ENCODE peak calls at places on chromosomes 6 and 20, in six cellular contexts. B is tibial artery; J is cardiac muscle cell; Z is A549; S is CD8-positive, alpha-beta T cell; N is stomach. T is an unnamed sample.

GRCh38 chr6:88378639-88379038 is 212.5 kb upstream of the CNR1 start:
- DNase-seq in N (no peak), Z (no peak), B (no peak), S (no peak), J (no peak), T (no peak)

GRCh38 chr6:138105880-138106664 is 1.1 kb downstream of the PERP start:
- DNase-seq in B (no peak), Z (no peak), S (no peak), J (no peak), N (no peak), T (no peak)

GRCh38 chr6:44202332-44202971 is 14.3 kb upstream of the MYMX start:
- DNase-seq in J (no peak), B (no peak), N (no peak), S (no peak), Z (no peak), T (peak)

GRCh38 chr20:8633366-8633765 is 435.5 kb upstream of the PLCB4 start:
- DNase-seq in Z (no peak), J (peak), S (no peak), N (no peak), B (no peak), T (no peak)

GRCh38 chr20:51880188-51880587 is 77.9 kb upstream of the SALL4 start:
- DNase-seq in J (no peak), S (no peak), Z (no peak), B (no peak), N (no peak), T (no peak)

GRCh38 chr6:150777731-150778130 is 87.8 kb upstream of the MTHFD1L start:
- DNase-seq in N (no peak), S (no peak), B (no peak), Z (no peak), J (no peak), T (no peak)

GRCh38 chr6:3202999-3203696 is 24.3 kb downstream of the TUBB2B start:
- DNase-seq in B (no peak), S (no peak), J (peak), Z (no peak), N (no peak), T (no peak)

GRCh38 chr6:89986650-89987074 is 92.4 kb downstream of the GJA10 start:
- DNase-seq in N (no peak), J (peak), B (no peak), S (no peak), Z (no peak), T (no peak)

GRCh38 chr6:107815846-107816245 is 8.3 kb downstream of the SCML4 start:
- DNase-seq in Z (no peak), B (no peak), S (no peak), J (no peak), N (no peak), T (no peak)

GRCh38 chr6:53999088-53999755 is 112.0 kb upstream of the MLIP start:
- DNase-seq in S (no peak), N (no peak), B (no peak), Z (no peak), J (no peak), T (no peak)

GRCh38 chr6:26575494-26575939 is 21.2 kb upstream of the ABT1 start:
- DNase-seq in S (no peak), J (peak), Z (no peak), N (no peak), B (no peak), T (no peak)

GRCh38 chr6:154187203-154187602 is 148.2 kb downstream of the OPRM1 start:
- DNase-seq in B (no peak), S (no peak), N (no peak), J (no peak), Z (no peak), T (no peak)